ENCODE peak calls at places on chromosomes 5 and 9, in eight cellular contexts. V is CD8-positive, alpha-beta memory T cell; Q is GM10248; Y is activated T-helper 9 cell treated with anti-CD3 and anti-CD28 coated beads, Interleukin-2, amount 50 U/mL, for 16 hours; D is IMR-90; H is iPS-NIHi11; L is amniotic stem cell; Z is NCI-H446. N is an unnamed sample.

GRCh38 chr5:141681695-141682641 is at the start of gene ARAP3:
- DNase-seq in L (peak; percentile 57), Q (no peak), Y (peak; percentile 32), H (peak; percentile 80), Z (no peak), V (peak; percentile 17), D (peak; percentile 89), N (peak; percentile 43)

GRCh38 chr9:76716270-76716669 is 48.0 kb upstream of the PCA3 start:
- DNase-seq in L (no peak), V (no peak), Q (no peak), D (no peak), Y (no peak), Z (no peak), H (no peak), N (no peak)

GRCh38 chr5:146409081-146409671 is 38.0 kb upstream of the TCERG1 start:
- DNase-seq in H (no peak), Z (no peak), Q (no peak), Y (no peak), L (peak; percentile 5), D (peak; percentile 26), V (no peak), N (no peak)

GRCh38 chr5:72438141-72438540 is 69.1 kb downstream of the ZNF366 start:
- DNase-seq in Q (peak; percentile 37), L (no peak), Y (no peak), D (peak; percentile 27), Z (no peak), H (no peak), V (no peak), N (no peak)

GRCh38 chr5:143542798-143543144 is 139.3 kb upstream of the NR3C1 start:
- DNase-seq in V (no peak), D (no peak), Q (no peak), Z (no peak), H (no peak), L (no peak), Y (no peak), N (no peak)

GRCh38 chr9:133949486-133950061 is 42.5 kb downstream of the VAV2 start:
- DNase-seq in D (no peak), V (no peak), Y (no peak), Q (no peak), Z (no peak), H (no peak), L (no peak), N (no peak)

GRCh38 chr5:56278267-56278826 is 45.2 kb upstream of the ANKRD55 start:
- DNase-seq in Y (no peak), D (peak; percentile 98), Z (no peak), L (no peak), V (no peak), H (no peak), Q (no peak), N (no peak)

GRCh38 chr5:135462304-135462703 is 10.2 kb upstream of the TIFAB start:
- DNase-seq in Z (peak; percentile 58), Q (peak; percentile 69), H (peak; percentile 88), V (peak; percentile 19), D (peak; percentile 42), L (no peak), Y (no peak), N (peak; percentile 52)

GRCh38 chr9:755454-756381 is 85.8 kb upstream of the DMRT1 start:
- DNase-seq in D (peak; percentile 92), H (peak; percentile 42), Y (no peak), Q (no peak), L (peak; percentile 46), Z (no peak), V (no peak), N (no peak)

GRCh38 chr5:77743181-77743580 is 33.0 kb downstream of the TBCA start:
- DNase-seq in V (no peak), Z (no peak), H (no peak), D (peak; percentile 46), L (no peak), Q (no peak), Y (no peak), N (no peak)

GRCh38 chr5:1010181-1010510 is 1.5 kb downstream of the NKD2 start:
- DNase-seq in Y (no peak), L (no peak), D (no peak), Z (no peak), H (no peak), Q (no peak), V (no peak), N (no peak)

GRCh38 chr9:79670269-79670961 is 98.7 kb downstream of the TLE4 start:
- DNase-seq in D (peak; percentile 22), V (no peak), L (no peak), H (no peak), Z (no peak), Y (no peak), Q (no peak), N (no peak)

GRCh38 chr5:104179057-104179456 is 616.5 kb upstream of the NUDT12 start:
- DNase-seq in H (peak; percentile 64), Q (peak; percentile 10), D (peak; percentile 63), Y (no peak), V (no peak), Z (peak; percentile 40), L (peak; percentile 31), N (no peak)

GRCh38 chr9:34653610-34654072 is 1.7 kb downstream of the IL11RA start:
- DNase-seq in L (no peak), Z (no peak), D (peak; percentile 20), Q (no peak), Y (no peak), V (no peak), H (no peak), N (no peak)

GRCh38 chr9:16884373-16884772 is 13.9 kb upstream of the BNC2 start:
- DNase-seq in Y (no peak), D (no peak), Z (no peak), V (no peak), L (no peak), Q (no peak), H (no peak), N (no peak)

GRCh38 chr9:88574993-88575392 is 40.0 kb downstream of the NXNL2 start:
- DNase-seq in L (no peak), Q (no peak), Z (no peak), Y (no peak), H (no peak), D (peak; percentile 74), V (no peak), N (no peak)

GRCh38 chr9:123761905-123762605 is 167.9 kb downstream of the DENND1A start:
- DNase-seq in V (no peak), Y (no peak), L (peak; percentile 3), Q (no peak), H (no peak), D (no peak), Z (no peak), N (no peak)

GRCh38 chr9:95613670-95614069 is 96.9 kb upstream of the PTCH1 start:
- DNase-seq in L (no peak), D (no peak), Z (no peak), H (no peak), V (no peak), Q (no peak), Y (no peak), N (no peak)

GRCh38 chr9:94188246-94188645 is 70.9 kb upstream of the ZNF169 start:
- DNase-seq in Q (no peak), D (no peak), L (no peak), Y (no peak), Z (no peak), V (no peak), H (no peak), N (no peak)

GRCh38 chr5:59099270-59099994 is 516.6 kb downstream of the RAB3C start:
- DNase-seq in Z (no peak), V (peak; percentile 81), Q (no peak), Y (no peak), H (no peak), L (no peak), D (peak; percentile 96), N (peak; percentile 23)

GRCh38 chr9:121358747-121359146 is 11.3 kb downstream of the STOM start:
- DNase-seq in V (peak; percentile 19), Y (no peak), H (no peak), Q (no peak), Z (no peak), L (no peak), D (no peak), N (no peak)

GRCh38 chr5:135341696-135342095 is 57.3 kb downstream of the MACROH2A1 start:
- DNase-seq in Q (no peak), L (no peak), H (no peak), Y (no peak), D (no peak), Z (no peak), V (no peak), N (no peak)

GRCh38 chr5:141326088-141326854 is 4.0 kb upstream of the PCDHGA1 start:
- DNase-seq in Q (peak; percentile 62), V (peak; percentile 55), H (peak; percentile 63), Z (peak; percentile 39), L (peak; percentile 23), Y (peak; percentile 51), D (peak; percentile 82), N (no peak)

GRCh38 chr9:130763585-130764200 is 70.1 kb downstream of the EXOSC2 start:
- DNase-seq in Y (no peak), Z (no peak), D (no peak), H (no peak), L (no peak), Q (no peak), V (no peak), N (no peak)

GRCh38 chr5:151492729-151493128 is 45.3 kb downstream of the SLC36A1 start:
- DNase-seq in L (peak; percentile 20), Z (no peak), V (no peak), D (peak; percentile 87), H (no peak), Y (no peak), Q (no peak), N (no peak)

GRCh38 chr9:35729700-35730485 is 2.1 kb downstream of the TLN1 start:
- DNase-seq in D (peak; percentile 91), V (peak; percentile 34), Z (peak; percentile 48), H (peak; percentile 55), Q (no peak), L (peak; percentile 83), Y (no peak), N (peak; percentile 56)

GRCh38 chr5:40682431-40683017 is 2.8 kb downstream of the PTGER4 start:
- DNase-seq in D (peak; percentile 48), Q (no peak), Y (no peak), L (no peak), V (no peak), H (no peak), Z (no peak), N (no peak)

GRCh38 chr5:172753101-172753500 is 17.9 kb downstream of the DUSP1 start:
- DNase-seq in Y (no peak), Q (no peak), Z (no peak), V (no peak), L (no peak), H (no peak), D (no peak), N (no peak)

GRCh38 chr9:25350011-25350410 is 328.2 kb downstream of the TUSC1 start:
- DNase-seq in V (no peak), Q (no peak), D (no peak), H (no peak), L (no peak), Y (no peak), Z (peak; percentile 7), N (no peak)

GRCh38 chr9:99076483-99077171 is 28.3 kb upstream of the TGFBR1 start:
- DNase-seq in H (no peak), V (peak; percentile 68), Y (no peak), D (no peak), Z (no peak), Q (peak; percentile 31), L (no peak), N (no peak)